ENCODE peak calls at places on chromosomes 16 and 17, in five cellular contexts. P, U, M, B and A are unnamed samples.

GRCh38 chr16:27320261-27321012 is 6.7 kb downstream of the IL4R start:
- DNase-seq in P (no peak), U (no peak), M (no peak), B (no peak), A (no peak)

GRCh38 chr17:59840329-59840907 is 52.3 kb downstream of the TUBD1 start:
- DNase-seq in P (no peak), U (peak), M (no peak), B (no peak), A (no peak)

GRCh38 chr17:6862122-6862521 is 30.6 kb upstream of the TEKT1 start:
- DNase-seq in P (no peak), U (no peak), M (no peak), B (no peak), A (no peak)

GRCh38 chr17:82520041-82520910 is 744 bp downstream of the FOXK2 start:
- DNase-seq in P (no peak), U (no peak), M (no peak), B (no peak), A (no peak)

GRCh38 chr16:51248217-51248616 is 97.1 kb upstream of the SALL1 start:
- DNase-seq in P (no peak), U (no peak), M (no peak), B (no peak), A (no peak)

GRCh38 chr16:50263940-50264929 is 2.1 kb upstream of the ADCY7 start:
- DNase-seq in P (no peak), U (peak), M (no peak), B (no peak), A (no peak)

GRCh38 chr16:61128545-61129323 is 907.5 kb downstream of the CDH8 start:
- DNase-seq in P (no peak), U (no peak), M (no peak), B (no peak), A (no peak)

GRCh38 chr17:4405699-4406098 is 28.0 kb upstream of the SPNS3 start:
- DNase-seq in P (no peak), U (no peak), M (no peak), B (no peak), A (no peak)

GRCh38 chr17:61245706-61246135 is 153.9 kb upstream of the TBX2 start:
- DNase-seq in P (no peak), U (no peak), M (no peak), B (no peak), A (no peak)

GRCh38 chr17:83009414-83010322 is 69.7 kb upstream of the METRNL start:
- DNase-seq in P (no peak), U (no peak), M (no peak), B (no peak), A (no peak)

GRCh38 chr16:83900611-83901010 is 1.7 kb downstream of the MLYCD start:
- DNase-seq in P (no peak), U (no peak), M (no peak), B (no peak), A (no peak)

GRCh38 chr16:4612977-4613635 is 1.6 kb downstream of the UBALD1 start:
- DNase-seq in P (no peak), U (no peak), M (no peak), B (no peak), A (no peak)

GRCh38 chr16:73057369-73058210 is 9.7 kb upstream of the ZFHX3 start:
- DNase-seq in P (no peak), U (no peak), M (no peak), B (no peak), A (no peak)

GRCh38 chr16:24685539-24686432 is 43.7 kb upstream of the TNRC6A start:
- DNase-seq in P (peak), U (peak), M (no peak), B (peak), A (peak)

GRCh38 chr16:88927661-88928060 is 49.3 kb downstream of the CBFA2T3 start:
- DNase-seq in P (no peak), U (no peak), M (no peak), B (no peak), A (no peak)

GRCh38 chr17:82835766-82836512 is 3.9 kb downstream of the ZNF750 start:
- DNase-seq in P (no peak), U (no peak), M (no peak), B (no peak), A (peak)

GRCh38 chr17:9702916-9703780 is 57.8 kb downstream of the USP43 start:
- DNase-seq in P (no peak), U (no peak), M (no peak), B (no peak), A (no peak)

GRCh38 chr16:63461248-63461841 is 1425.1 kb upstream of the CDH8 start:
- DNase-seq in P (no peak), U (peak), M (no peak), B (no peak), A (no peak)

GRCh38 chr17:40290629-40291296 is 3.1 kb downstream of the CDC6 start:
- DNase-seq in P (no peak), U (peak), M (peak), B (peak), A (no peak)

GRCh38 chr16:2008631-2009301 is 855 bp downstream of the ZNF598 start:
- DNase-seq in P (no peak), U (no peak), M (no peak), B (no peak), A (no peak)
- H3K4me3 ChIP-seq in P (peak), U (peak), M (peak), B (peak), A (peak)

GRCh38 chr17:58783380-58783779 is 27.7 kb downstream of the PPM1E start:
- DNase-seq in P (no peak), U (no peak), M (no peak), B (no peak), A (no peak)

GRCh38 chr17:58785097-58785496 is 29.4 kb downstream of the PPM1E start:
- DNase-seq in P (no peak), U (no peak), M (no peak), B (no peak), A (no peak)

GRCh38 chr17:58779446-58779845 is 23.8 kb downstream of the PPM1E start:
- DNase-seq in P (no peak), U (no peak), M (no peak), B (no peak), A (no peak)
- TF ChIP-seq CTCF in P (no peak), U (no peak), M (no peak), B (no peak), A (no peak)

GRCh38 chr17:55271223-55271571 is 6.4 kb downstream of the HLF start:
- DNase-seq in P (no peak), U (no peak), M (no peak), B (no peak), A (no peak)
- H3K27ac ChIP-seq in P (peak), U (no peak), M (no peak), B (no peak), A (peak)

GRCh38 chr17:76538281-76538931 is 897 bp upstream of the CYGB start:
- DNase-seq in P (no peak), U (no peak), M (no peak), B (no peak), A (peak)

GRCh38 chr17:76535788-76536510 is 1.6 kb downstream of the CYGB start:
- DNase-seq in P (no peak), U (no peak), M (no peak), B (no peak), A (no peak)

GRCh38 chr17:76536511-76537287 is 810 bp downstream of the CYGB start:
- DNase-seq in P (no peak), U (no peak), M (no peak), B (no peak), A (no peak)

GRCh38 chr17:76537578-76538280 is at the start of gene CYGB:
- DNase-seq in P (no peak), U (no peak), M (no peak), B (no peak), A (no peak)

DNA sequence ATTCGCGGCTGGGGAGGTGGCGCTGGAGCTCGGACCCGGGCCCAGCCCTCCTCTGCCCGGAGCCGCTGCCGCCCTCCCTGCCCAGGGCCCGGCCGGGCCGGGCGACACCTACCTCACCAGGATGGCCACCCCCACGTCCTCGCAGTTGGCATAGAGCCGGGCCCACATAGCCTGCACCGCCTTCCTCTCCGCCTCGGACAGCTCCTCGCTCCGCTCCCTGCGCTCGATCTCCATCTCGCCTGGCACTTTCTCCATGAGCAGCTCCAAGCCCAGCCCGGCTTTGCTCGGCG is 276 bp downstream of the CYGB start:
- DNase-seq in P (no peak), U (no peak), M (no peak), B (peak), A (no peak)
- H3K4me3 ChIP-seq in P (peak), U (peak), M (peak), B (peak), A (peak)

DNA sequence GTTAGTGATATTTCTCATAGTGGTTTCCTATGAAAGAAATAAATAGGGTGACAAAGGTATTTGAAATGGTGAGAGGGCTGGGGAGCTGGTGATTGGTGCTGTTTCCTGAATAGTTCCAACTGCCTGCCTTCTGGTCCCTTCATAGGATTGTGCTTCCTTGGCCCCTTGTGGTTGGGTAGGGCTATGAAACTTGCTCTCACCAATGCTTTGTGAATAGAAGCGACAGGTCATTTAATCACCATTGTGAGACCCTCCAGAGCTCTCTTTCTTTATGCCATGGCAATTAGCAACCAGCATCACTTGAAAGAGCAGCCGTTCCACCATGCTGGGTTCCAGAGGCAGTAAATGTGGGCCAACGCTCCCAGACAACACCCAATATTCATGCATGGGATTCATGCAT is 23.7 kb upstream of the WWOX start:
- DNase-seq in P (no peak), U (no peak), M (no peak), B (no peak), A (no peak)
- TF ChIP-seq CTCF in P (no peak), U (no peak), M (no peak), B (no peak), A (no peak)

GRCh38 chr16:87418644-87419043 is 26.5 kb downstream of the MAP1LC3B start:
- DNase-seq in P (no peak), U (no peak), M (no peak), B (no peak), A (no peak)

GRCh38 chr16:87418216-87418615 is 26.1 kb downstream of the MAP1LC3B start:
- DNase-seq in P (no peak), U (no peak), M (no peak), B (no peak), A (no peak)

GRCh38 chr16:87420401-87421368 is 28.5 kb downstream of the MAP1LC3B start:
- DNase-seq in P (no peak), U (no peak), M (no peak), B (no peak), A (no peak)

GRCh38 chr16:87421369-87421912 is 29.3 kb downstream of the MAP1LC3B start:
- DNase-seq in P (no peak), U (no peak), M (no peak), B (no peak), A (no peak)

GRCh38 chr16:87419971-87420370 is 27.8 kb downstream of the MAP1LC3B start:
- DNase-seq in P (no peak), U (no peak), M (no peak), B (no peak), A (no peak)
- H3K27ac ChIP-seq in P (no peak), U (no peak), M (no peak), B (no peak), A (no peak)

DNA sequence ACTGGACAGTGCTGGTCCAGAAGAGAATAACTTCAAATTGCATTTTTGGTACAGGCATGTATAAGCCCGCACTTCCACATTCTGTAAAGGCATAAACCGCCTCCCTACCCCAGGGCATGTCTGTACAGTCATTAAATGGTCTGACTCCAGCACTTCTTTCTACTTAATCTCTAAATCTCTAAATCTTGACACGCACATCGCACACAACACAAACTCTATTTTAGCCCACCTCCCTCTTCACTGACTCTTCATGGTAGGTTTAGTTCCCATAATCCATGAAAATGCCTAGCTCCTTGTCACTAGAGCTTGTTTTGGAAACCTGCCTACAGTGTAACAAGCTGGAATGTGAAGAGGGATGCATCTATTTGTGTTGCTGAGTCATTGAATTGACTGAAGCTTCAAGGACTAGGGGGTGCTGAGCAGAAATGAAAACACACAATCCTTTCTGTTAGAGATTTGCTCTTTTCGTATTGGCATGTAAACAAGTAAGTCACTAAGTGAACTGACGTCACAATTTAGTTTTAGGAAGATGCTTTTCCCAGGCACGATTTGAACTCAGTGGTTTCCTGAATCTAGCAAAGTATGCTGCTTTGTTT is 1.6 kb upstream of the DUSP14 start:
- DNase-seq in P (no peak), U (peak), M (peak), B (no peak), A (no peak)
- H3K4me3 ChIP-seq in P (peak), U (peak), M (no peak), B (peak), A (peak)

GRCh38 chr16:85628651-85629050 is 15.5 kb downstream of the GSE1 start:
- DNase-seq in P (no peak), U (no peak), M (no peak), B (no peak), A (no peak)
- TF ChIP-seq CTCF in P (no peak), U (no peak), M (no peak), B (no peak), A (no peak)

GRCh38 chr17:64498308-64499203 is 1.7 kb upstream of the POLG2 start:
- DNase-seq in P (no peak), U (no peak), M (no peak), B (no peak), A (no peak)
- H3K27ac ChIP-seq in P (no peak), U (no peak), M (no peak), B (peak), A (peak)